ENCODE peak calls at places on chromosomes 5 and 9, in six cellular contexts. One of them, this sample, is unnamed.
A peak's percentile ranks its signal among the peaks of the same experiment; 100 is the strongest.

GRCh38 chr5:89901983-89902382 is 507.6 kb downstream of the CETN3 start:
- DNase-seq in IMR-90: no peak
- DNase-seq in mesenchymal stem cell: no peak
- DNase-seq in neuronal stem cell: no peak
- DNase-seq in H1: no peak
- DNase-seq in trophoblast cell: no peak
- DNase-seq in this sample: no peak

GRCh38 chr5:172411423-172412111 is 42.8 kb downstream of the SH3PXD2B start:
- DNase-seq in mesenchymal stem cell: peak; percentile 74
- DNase-seq in trophoblast cell: no peak
- DNase-seq in neuronal stem cell: no peak
- DNase-seq in H1: no peak
- DNase-seq in IMR-90: peak; percentile 48
- DNase-seq in this sample: no peak

GRCh38 chr9:116115731-116116353 is 37.7 kb upstream of the PAPPA start:
- DNase-seq in trophoblast cell: peak; percentile 77
- DNase-seq in H1: no peak
- DNase-seq in neuronal stem cell: no peak
- DNase-seq in mesenchymal stem cell: no peak
- DNase-seq in IMR-90: peak; percentile 78
- DNase-seq in this sample: no peak

GRCh38 chr9:80605793-80606192 is 1034.0 kb downstream of the TLE4 start:
- DNase-seq in mesenchymal stem cell: peak; percentile 22
- DNase-seq in H1: no peak
- DNase-seq in trophoblast cell: no peak
- DNase-seq in neuronal stem cell: no peak
- DNase-seq in IMR-90: peak; percentile 31
- DNase-seq in this sample: no peak

GRCh38 chr5:28216939-28217360 is 1178.6 kb upstream of the CDH9 start:
- DNase-seq in H1: no peak
- DNase-seq in mesenchymal stem cell: no peak
- DNase-seq in trophoblast cell: no peak
- DNase-seq in neuronal stem cell: no peak
- DNase-seq in IMR-90: no peak
- DNase-seq in this sample: no peak

GRCh38 chr5:2017540-2018389 is 135.0 kb upstream of the IRX4 start:
- DNase-seq in trophoblast cell: peak; percentile 27
- DNase-seq in IMR-90: peak; percentile 10
- DNase-seq in neuronal stem cell: peak; percentile 23
- DNase-seq in H1: peak; percentile 21
- DNase-seq in mesenchymal stem cell: no peak
- DNase-seq in this sample: no peak

GRCh38 chr9:35568196-35568595 is 36.9 kb upstream of the TESK1 start:
- DNase-seq in trophoblast cell: no peak
- DNase-seq in neuronal stem cell: no peak
- DNase-seq in H1: no peak
- DNase-seq in IMR-90: no peak
- DNase-seq in mesenchymal stem cell: no peak
- DNase-seq in this sample: no peak

GRCh38 chr9:136624184-136624951 is 38.3 kb upstream of the EGFL7 start:
- DNase-seq in mesenchymal stem cell: no peak
- DNase-seq in IMR-90: no peak
- DNase-seq in neuronal stem cell: no peak
- DNase-seq in trophoblast cell: no peak
- DNase-seq in H1: no peak
- DNase-seq in this sample: no peak

GRCh38 chr5:108634251-108634950 is 113.3 kb upstream of the FER start:
- DNase-seq in mesenchymal stem cell: peak; percentile 46
- DNase-seq in IMR-90: peak; percentile 38
- DNase-seq in trophoblast cell: no peak
- DNase-seq in neuronal stem cell: no peak
- DNase-seq in H1: no peak
- DNase-seq in this sample: no peak

GRCh38 chr9:111108946-111109345 is 70.7 kb upstream of the LPAR1 start:
- DNase-seq in IMR-90: peak; percentile 90
- DNase-seq in trophoblast cell: no peak
- DNase-seq in mesenchymal stem cell: peak; percentile 39
- DNase-seq in neuronal stem cell: no peak
- DNase-seq in H1: no peak
- DNase-seq in this sample: no peak

GRCh38 chr5:4225741-4226140 is 630.1 kb downstream of the IRX1 start:
- DNase-seq in H1: no peak
- DNase-seq in IMR-90: no peak
- DNase-seq in mesenchymal stem cell: no peak
- DNase-seq in neuronal stem cell: no peak
- DNase-seq in trophoblast cell: no peak
- DNase-seq in this sample: no peak

GRCh38 chr9:93387791-93388190 is 63.7 kb upstream of the FAM120A start:
- DNase-seq in H1: no peak
- DNase-seq in neuronal stem cell: no peak
- DNase-seq in mesenchymal stem cell: no peak
- DNase-seq in IMR-90: no peak
- DNase-seq in trophoblast cell: peak; percentile 60
- DNase-seq in this sample: no peak

GRCh38 chr9:112341741-112342140 is 8.3 kb upstream of the PTBP3 start:
- DNase-seq in neuronal stem cell: no peak
- DNase-seq in IMR-90: peak; percentile 37
- DNase-seq in mesenchymal stem cell: no peak
- DNase-seq in trophoblast cell: no peak
- DNase-seq in H1: no peak
- DNase-seq in this sample: no peak

GRCh38 chr5:126998201-126998631 is 32.1 kb downstream of the MARCHF3 start:
- DNase-seq in neuronal stem cell: no peak
- DNase-seq in H1: no peak
- DNase-seq in trophoblast cell: no peak
- DNase-seq in IMR-90: peak; percentile 63
- DNase-seq in mesenchymal stem cell: peak; percentile 15
- DNase-seq in this sample: no peak

GRCh38 chr5:3886521-3887461 is 291.2 kb downstream of the IRX1 start:
- DNase-seq in H1: no peak
- DNase-seq in trophoblast cell: no peak
- DNase-seq in neuronal stem cell: no peak
- DNase-seq in mesenchymal stem cell: no peak
- DNase-seq in IMR-90: no peak
- DNase-seq in this sample: no peak

GRCh38 chr5:128532776-128533175 is 5.3 kb downstream of the FBN2 start:
- DNase-seq in IMR-90: no peak
- DNase-seq in trophoblast cell: no peak
- DNase-seq in neuronal stem cell: no peak
- DNase-seq in H1: no peak
- DNase-seq in mesenchymal stem cell: no peak
- DNase-seq in this sample: no peak

GRCh38 chr9:124278054-124278540 is 20.3 kb downstream of the NEK6 start:
- DNase-seq in trophoblast cell: peak; percentile 60
- DNase-seq in neuronal stem cell: no peak
- DNase-seq in mesenchymal stem cell: peak; percentile 59
- DNase-seq in IMR-90: no peak
- DNase-seq in H1: no peak
- DNase-seq in this sample: no peak

GRCh38 chr9:97737429-97737828 is 40.3 kb upstream of the XPA start:
- DNase-seq in H1: no peak
- DNase-seq in neuronal stem cell: no peak
- DNase-seq in trophoblast cell: no peak
- DNase-seq in mesenchymal stem cell: no peak
- DNase-seq in IMR-90: no peak
- DNase-seq in this sample: peak; percentile 74

GRCh38 chr5:91690921-91691320 is 307.8 kb upstream of the ARRDC3 start:
- DNase-seq in trophoblast cell: no peak
- DNase-seq in IMR-90: no peak
- DNase-seq in H1: no peak
- DNase-seq in mesenchymal stem cell: peak; percentile 6
- DNase-seq in neuronal stem cell: no peak
- DNase-seq in this sample: no peak

GRCh38 chr9:11735391-11735790 is 957.8 kb upstream of the TYRP1 start:
- DNase-seq in mesenchymal stem cell: peak; percentile 4
- DNase-seq in neuronal stem cell: no peak
- DNase-seq in IMR-90: no peak
- DNase-seq in H1: no peak
- DNase-seq in trophoblast cell: no peak
- DNase-seq in this sample: no peak

GRCh38 chr5:173302546-173303155 is 25.6 kb downstream of the STC2 start:
- DNase-seq in mesenchymal stem cell: peak; percentile 87
- DNase-seq in H1: no peak
- DNase-seq in trophoblast cell: peak; percentile 54
- DNase-seq in neuronal stem cell: no peak
- DNase-seq in IMR-90: peak; percentile 82
- DNase-seq in this sample: peak; percentile 59

GRCh38 chr5:91521313-91521712 is 138.2 kb upstream of the ARRDC3 start:
- DNase-seq in neuronal stem cell: no peak
- DNase-seq in mesenchymal stem cell: no peak
- DNase-seq in trophoblast cell: no peak
- DNase-seq in IMR-90: no peak
- DNase-seq in H1: no peak
- DNase-seq in this sample: no peak

GRCh38 chr5:53161876-53162275 is 52.3 kb upstream of the MOCS2 start:
- DNase-seq in IMR-90: peak; percentile 50
- DNase-seq in trophoblast cell: no peak
- DNase-seq in H1: no peak
- DNase-seq in mesenchymal stem cell: peak; percentile 43
- DNase-seq in neuronal stem cell: no peak
- DNase-seq in this sample: no peak

GRCh38 chr5:101326766-101327165 is 423.7 kb upstream of the ST8SIA4 start:
- DNase-seq in neuronal stem cell: no peak
- DNase-seq in mesenchymal stem cell: no peak
- DNase-seq in trophoblast cell: no peak
- DNase-seq in IMR-90: no peak
- DNase-seq in H1: no peak
- DNase-seq in this sample: no peak

GRCh38 chr5:66805514-66806430 is 209.6 kb downstream of the MAST4 start:
- DNase-seq in H1: no peak
- DNase-seq in trophoblast cell: peak; percentile 28
- DNase-seq in mesenchymal stem cell: no peak
- DNase-seq in IMR-90: no peak
- DNase-seq in neuronal stem cell: no peak
- DNase-seq in this sample: no peak

GRCh38 chr5:149924481-149924880 is 20.1 kb downstream of the PDE6A start:
- DNase-seq in neuronal stem cell: no peak
- DNase-seq in IMR-90: peak; percentile 83
- DNase-seq in trophoblast cell: no peak
- DNase-seq in H1: no peak
- DNase-seq in mesenchymal stem cell: peak; percentile 71
- DNase-seq in this sample: no peak

GRCh38 chr5:1187234-1187949 is 14.0 kb upstream of the SLC6A19 start:
- DNase-seq in H1: no peak
- DNase-seq in neuronal stem cell: no peak
- DNase-seq in mesenchymal stem cell: no peak
- DNase-seq in trophoblast cell: no peak
- DNase-seq in IMR-90: no peak
- DNase-seq in this sample: no peak

GRCh38 chr5:155082401-155082800 is 68.8 kb downstream of the KIF4B start:
- DNase-seq in IMR-90: peak; percentile 84
- DNase-seq in neuronal stem cell: no peak
- DNase-seq in trophoblast cell: no peak
- DNase-seq in H1: no peak
- DNase-seq in mesenchymal stem cell: peak; percentile 62
- DNase-seq in this sample: no peak

GRCh38 chr5:16870878-16871277 is 65.2 kb downstream of the MYO10 start:
- DNase-seq in neuronal stem cell: no peak
- DNase-seq in IMR-90: no peak
- DNase-seq in trophoblast cell: no peak
- DNase-seq in mesenchymal stem cell: no peak
- DNase-seq in H1: no peak
- DNase-seq in this sample: no peak

GRCh38 chr5:165119175-165119574 is 1613.8 kb downstream of the MAT2B start:
- DNase-seq in neuronal stem cell: no peak
- DNase-seq in mesenchymal stem cell: no peak
- DNase-seq in trophoblast cell: no peak
- DNase-seq in H1: no peak
- DNase-seq in IMR-90: no peak
- DNase-seq in this sample: no peak

GRCh38 chr5:33737697-33738096 is 154.1 kb downstream of the ADAMTS12 start:
- DNase-seq in trophoblast cell: no peak
- DNase-seq in neuronal stem cell: no peak
- DNase-seq in IMR-90: no peak
- DNase-seq in H1: no peak
- DNase-seq in mesenchymal stem cell: peak; percentile 33
- DNase-seq in this sample: no peak

GRCh38 chr5:131164161-131164930 is 710 bp downstream of the HINT1 start:
- DNase-seq in H1: no peak
- DNase-seq in IMR-90: peak; percentile 84
- DNase-seq in trophoblast cell: peak; percentile 86
- DNase-seq in mesenchymal stem cell: peak; percentile 82
- DNase-seq in neuronal stem cell: peak; percentile 64
- DNase-seq in this sample: peak; percentile 61
- H3K23ac ChIP-seq in H1: no peak overlapping the region
- H3K23ac ChIP-seq in IMR-90: peak overlapping the region; percentile 97
- H3K23ac ChIP-seq in trophoblast cell: no peak overlapping the region
- H3K23ac ChIP-seq in mesenchymal stem cell: no peak overlapping the region
- H3K23ac ChIP-seq in neuronal stem cell: peak overlapping the region; percentile 71
- H3K23ac ChIP-seq in this sample: no peak overlapping the region

GRCh38 chr9:96581301-96581700 is 38.3 kb downstream of the CDC14B start:
- DNase-seq in IMR-90: no peak
- DNase-seq in trophoblast cell: no peak
- DNase-seq in neuronal stem cell: no peak
- DNase-seq in mesenchymal stem cell: no peak
- DNase-seq in H1: no peak
- DNase-seq in this sample: no peak

GRCh38 chr9:96587916-96588315 is 31.7 kb downstream of the CDC14B start:
- DNase-seq in IMR-90: no peak
- DNase-seq in trophoblast cell: no peak
- DNase-seq in mesenchymal stem cell: no peak
- DNase-seq in neuronal stem cell: no peak
- DNase-seq in H1: no peak
- DNase-seq in this sample: no peak

GRCh38 chr9:96587295-96587694 is 32.3 kb downstream of the CDC14B start:
- DNase-seq in neuronal stem cell: no peak
- DNase-seq in trophoblast cell: no peak
- DNase-seq in IMR-90: no peak
- DNase-seq in mesenchymal stem cell: no peak
- DNase-seq in H1: no peak
- DNase-seq in this sample: no peak

GRCh38 chr9:96585426-96585825 is 34.2 kb downstream of the CDC14B start:
- DNase-seq in mesenchymal stem cell: no peak
- DNase-seq in trophoblast cell: no peak
- DNase-seq in H1: no peak
- DNase-seq in IMR-90: no peak
- DNase-seq in neuronal stem cell: no peak
- DNase-seq in this sample: no peak

GRCh38 chr9:96581823-96582598 is 37.6 kb downstream of the CDC14B start:
- DNase-seq in IMR-90: no peak
- DNase-seq in H1: no peak
- DNase-seq in trophoblast cell: no peak
- DNase-seq in neuronal stem cell: no peak
- DNase-seq in mesenchymal stem cell: no peak
- DNase-seq in this sample: no peak
- H3K18ac ChIP-seq in IMR-90: no peak overlapping the region
- H3K18ac ChIP-seq in H1: no peak overlapping the region
- H3K18ac ChIP-seq in trophoblast cell: no peak overlapping the region
- H3K18ac ChIP-seq in neuronal stem cell: no peak overlapping the region
- H3K18ac ChIP-seq in mesenchymal stem cell: no peak overlapping the region
- H3K18ac ChIP-seq in this sample: no peak overlapping the region

GRCh38 chr9:14424983-14425382 is 111.0 kb upstream of the NFIB start:
- DNase-seq in neuronal stem cell: no peak
- DNase-seq in H1: no peak
- DNase-seq in trophoblast cell: peak; percentile 13
- DNase-seq in mesenchymal stem cell: no peak
- DNase-seq in IMR-90: no peak
- DNase-seq in this sample: no peak
- H2AFZ ChIP-seq in neuronal stem cell: no peak overlapping the region
- H2AFZ ChIP-seq in H1: peak overlapping the region; percentile 36
- H2AFZ ChIP-seq in trophoblast cell: no peak overlapping the region
- H2AFZ ChIP-seq in mesenchymal stem cell: no peak overlapping the region
- H2AFZ ChIP-seq in IMR-90: no peak overlapping the region
- H2AFZ ChIP-seq in this sample: no peak overlapping the region

GRCh38 chr5:142319560-142320426 is 5.0 kb downstream of the SPRY4 start:
- DNase-seq in trophoblast cell: no peak
- DNase-seq in mesenchymal stem cell: peak; percentile 77
- DNase-seq in neuronal stem cell: peak; percentile 84
- DNase-seq in H1: no peak
- DNase-seq in IMR-90: no peak
- DNase-seq in this sample: no peak
- H3K23ac ChIP-seq in trophoblast cell: no peak overlapping the region
- H3K23ac ChIP-seq in mesenchymal stem cell: no peak overlapping the region
- H3K23ac ChIP-seq in neuronal stem cell: no peak overlapping the region
- H3K23ac ChIP-seq in H1: no peak overlapping the region
- H3K23ac ChIP-seq in IMR-90: peak overlapping the region; percentile 96
- H3K23ac ChIP-seq in this sample: no peak overlapping the region

This sample was measured in H9.